ENCODE peak calls at places on chromosomes 11 and 22, in six cellular contexts. One of them, this sample, is unnamed.

GRCh38 chr11:111395081-111395480 is 16.0 kb upstream of the POU2AF1 start:
- DNase-seq in bronchial epithelial cell: no peak
- DNase-seq in AG04450: no peak
- DNase-seq in hepatocyte: no peak
- DNase-seq in endodermal cell: peak; percentile 64
- DNase-seq in GM10248: no peak
- DNase-seq in this sample: no peak

GRCh38 chr11:8068605-8069221 is 12.3 kb upstream of the TUB start:
- DNase-seq in bronchial epithelial cell: no peak
- DNase-seq in AG04450: peak; percentile 74
- DNase-seq in hepatocyte: peak; percentile 79
- DNase-seq in endodermal cell: peak; percentile 45
- DNase-seq in GM10248: no peak
- DNase-seq in this sample: no peak

GRCh38 chr11:61985863-61986262 is 18.4 kb upstream of the FTH1 start:
- DNase-seq in bronchial epithelial cell: peak; percentile 86
- DNase-seq in AG04450: no peak
- DNase-seq in hepatocyte: peak; percentile 79
- DNase-seq in endodermal cell: no peak
- DNase-seq in GM10248: no peak
- DNase-seq in this sample: no peak

GRCh38 chr22:28600546-28601143 is 79.0 kb downstream of the TTC28 start:
- DNase-seq in bronchial epithelial cell: peak; percentile 48
- DNase-seq in AG04450: peak; percentile 30
- DNase-seq in hepatocyte: peak; percentile 73
- DNase-seq in endodermal cell: no peak
- DNase-seq in GM10248: peak; percentile 37
- DNase-seq in this sample: no peak

GRCh38 chr11:27485930-27486773 is 13.6 kb upstream of the LGR4 start:
- DNase-seq in bronchial epithelial cell: peak; percentile 55
- DNase-seq in AG04450: no peak
- DNase-seq in hepatocyte: peak; percentile 67
- DNase-seq in endodermal cell: peak; percentile 59
- DNase-seq in GM10248: peak; percentile 43
- DNase-seq in this sample: peak; percentile 60

GRCh38 chr11:61635787-61636186 is 44.4 kb upstream of the DAGLA start:
- DNase-seq in bronchial epithelial cell: no peak
- DNase-seq in AG04450: no peak
- DNase-seq in hepatocyte: no peak
- DNase-seq in endodermal cell: no peak
- DNase-seq in GM10248: no peak
- DNase-seq in this sample: no peak

GRCh38 chr11:45089251-45089650 is 57.2 kb upstream of the PRDM11 start:
- DNase-seq in bronchial epithelial cell: peak; percentile 67
- DNase-seq in AG04450: peak; percentile 68
- DNase-seq in hepatocyte: no peak
- DNase-seq in endodermal cell: no peak
- DNase-seq in GM10248: no peak
- DNase-seq in this sample: no peak

GRCh38 chr11:8917157-8917820 is 6.3 kb downstream of the AKIP1 start:
- DNase-seq in bronchial epithelial cell: peak; percentile 57
- DNase-seq in AG04450: peak; percentile 90
- DNase-seq in hepatocyte: peak; percentile 62
- DNase-seq in endodermal cell: peak; percentile 70
- DNase-seq in GM10248: no peak
- DNase-seq in this sample: no peak

GRCh38 chr11:3021125-3021524 is 29.0 kb upstream of the NAP1L4 start:
- DNase-seq in bronchial epithelial cell: peak; percentile 61
- DNase-seq in AG04450: no peak
- DNase-seq in hepatocyte: peak; percentile 68
- DNase-seq in endodermal cell: peak; percentile 89
- DNase-seq in GM10248: peak; percentile 61
- DNase-seq in this sample: peak; percentile 40

GRCh38 chr22:25853501-25853900 is 111.5 kb downstream of the MYO18B start:
- DNase-seq in bronchial epithelial cell: no peak
- DNase-seq in AG04450: no peak
- DNase-seq in hepatocyte: no peak
- DNase-seq in endodermal cell: peak; percentile 11
- DNase-seq in GM10248: no peak
- DNase-seq in this sample: no peak

GRCh38 chr11:3022982-3023381 is 30.9 kb upstream of the NAP1L4 start:
- DNase-seq in bronchial epithelial cell: peak; percentile 78
- DNase-seq in AG04450: peak; percentile 13
- DNase-seq in hepatocyte: peak; percentile 30
- DNase-seq in endodermal cell: no peak
- DNase-seq in GM10248: no peak
- DNase-seq in this sample: no peak

GRCh38 chr11:117822031-117822521 is 2.5 kb downstream of the FXYD2 start:
- DNase-seq in bronchial epithelial cell: no peak
- DNase-seq in AG04450: no peak
- DNase-seq in hepatocyte: peak; percentile 62
- DNase-seq in endodermal cell: peak; percentile 87
- DNase-seq in GM10248: peak; percentile 60
- DNase-seq in this sample: peak; percentile 56

GRCh38 chr11:59708537-59708936 is 5.1 kb downstream of the OR10V1 start:
- DNase-seq in bronchial epithelial cell: peak; percentile 9
- DNase-seq in AG04450: no peak
- DNase-seq in hepatocyte: no peak
- DNase-seq in endodermal cell: no peak
- DNase-seq in GM10248: no peak
- DNase-seq in this sample: no peak

GRCh38 chr11:65912840-65913239 is 6.0 kb downstream of the C11orf68 start:
- DNase-seq in bronchial epithelial cell: peak; percentile 91
- DNase-seq in AG04450: no peak
- DNase-seq in hepatocyte: no peak
- DNase-seq in endodermal cell: peak; percentile 34
- DNase-seq in GM10248: peak; percentile 52
- DNase-seq in this sample: no peak

GRCh38 chr11:32960553-32961164 is 55.0 kb upstream of the DEPDC7 start:
- DNase-seq in bronchial epithelial cell: peak; percentile 61
- DNase-seq in AG04450: peak; percentile 27
- DNase-seq in hepatocyte: peak; percentile 58
- DNase-seq in endodermal cell: no peak
- DNase-seq in GM10248: peak; percentile 43
- DNase-seq in this sample: no peak

GRCh38 chr11:1082346-1082727 is 7.7 kb downstream of the MUC2 start:
- DNase-seq in bronchial epithelial cell: no peak
- DNase-seq in AG04450: no peak
- DNase-seq in hepatocyte: no peak
- DNase-seq in endodermal cell: peak; percentile 44
- DNase-seq in GM10248: no peak
- DNase-seq in this sample: no peak

GRCh38 chr11:82750643-82751139 is 17.0 kb upstream of the FAM181B start:
- DNase-seq in bronchial epithelial cell: no peak
- DNase-seq in AG04450: no peak
- DNase-seq in hepatocyte: no peak
- DNase-seq in endodermal cell: peak; percentile 78
- DNase-seq in GM10248: no peak
- DNase-seq in this sample: peak; percentile 11

GRCh38 chr22:17955611-17956379 is 68.6 kb downstream of the MICAL3 start:
- DNase-seq in bronchial epithelial cell: no peak
- DNase-seq in AG04450: no peak
- DNase-seq in hepatocyte: no peak
- DNase-seq in endodermal cell: no peak
- DNase-seq in GM10248: no peak
- DNase-seq in this sample: no peak

GRCh38 chr11:7004482-7004881 is 15.7 kb downstream of the ZNF214 start:
- DNase-seq in bronchial epithelial cell: peak; percentile 69
- DNase-seq in AG04450: no peak
- DNase-seq in hepatocyte: no peak
- DNase-seq in endodermal cell: no peak
- DNase-seq in GM10248: no peak
- DNase-seq in this sample: no peak

GRCh38 chr11:2921261-2921660 is 8.0 kb downstream of the PHLDA2 start:
- DNase-seq in bronchial epithelial cell: no peak
- DNase-seq in AG04450: no peak
- DNase-seq in hepatocyte: no peak
- DNase-seq in endodermal cell: no peak
- DNase-seq in GM10248: no peak
- DNase-seq in this sample: no peak

DNA sequence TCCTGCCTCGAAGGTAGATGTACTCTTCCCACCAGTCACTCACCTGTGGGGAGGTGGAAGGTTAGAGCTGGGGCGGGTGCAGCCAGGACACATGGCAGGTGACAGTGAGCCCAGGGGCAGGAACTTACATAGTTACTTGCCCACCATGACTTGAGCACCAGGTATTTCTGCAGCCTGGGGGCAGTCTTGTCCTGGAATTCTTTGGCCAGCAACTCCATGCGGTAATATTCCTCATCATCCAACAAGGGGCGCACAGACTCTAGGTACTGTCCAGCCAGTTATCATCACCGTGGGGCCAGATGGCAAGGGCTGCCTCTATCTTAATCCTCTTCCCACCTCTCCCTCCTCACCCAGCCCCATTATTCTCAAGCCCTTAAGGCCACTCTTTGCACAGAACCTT is 2.2 kb downstream of the CPT1B start:
- DNase-seq in bronchial epithelial cell: peak; percentile 51
- DNase-seq in AG04450: no peak
- DNase-seq in hepatocyte: no peak
- DNase-seq in endodermal cell: peak; percentile 70
- DNase-seq in GM10248: no peak
- DNase-seq in this sample: peak; percentile 21
- TF ChIP-seq CTCF in bronchial epithelial cell: peak; percentile 38
- TF ChIP-seq CTCF in AG04450: peak; percentile 42
- TF ChIP-seq CTCF in hepatocyte: no peak
- TF ChIP-seq CTCF in endodermal cell: peak; percentile 66
- TF ChIP-seq CTCF in GM10248: no peak
- TF ChIP-seq CTCF in this sample: no peak

GRCh38 chr22:42114721-42115120 is 15.9 kb downstream of the CYP2D6 start:
- DNase-seq in bronchial epithelial cell: no peak
- DNase-seq in AG04450: no peak
- DNase-seq in hepatocyte: peak; percentile 80
- DNase-seq in endodermal cell: peak; percentile 90
- DNase-seq in GM10248: no peak
- DNase-seq in this sample: no peak

GRCh38 chr22:42111798-42112197 is 18.8 kb downstream of the CYP2D6 start:
- DNase-seq in bronchial epithelial cell: no peak
- DNase-seq in AG04450: no peak
- DNase-seq in hepatocyte: no peak
- DNase-seq in endodermal cell: no peak
- DNase-seq in GM10248: no peak
- DNase-seq in this sample: no peak

DNA sequence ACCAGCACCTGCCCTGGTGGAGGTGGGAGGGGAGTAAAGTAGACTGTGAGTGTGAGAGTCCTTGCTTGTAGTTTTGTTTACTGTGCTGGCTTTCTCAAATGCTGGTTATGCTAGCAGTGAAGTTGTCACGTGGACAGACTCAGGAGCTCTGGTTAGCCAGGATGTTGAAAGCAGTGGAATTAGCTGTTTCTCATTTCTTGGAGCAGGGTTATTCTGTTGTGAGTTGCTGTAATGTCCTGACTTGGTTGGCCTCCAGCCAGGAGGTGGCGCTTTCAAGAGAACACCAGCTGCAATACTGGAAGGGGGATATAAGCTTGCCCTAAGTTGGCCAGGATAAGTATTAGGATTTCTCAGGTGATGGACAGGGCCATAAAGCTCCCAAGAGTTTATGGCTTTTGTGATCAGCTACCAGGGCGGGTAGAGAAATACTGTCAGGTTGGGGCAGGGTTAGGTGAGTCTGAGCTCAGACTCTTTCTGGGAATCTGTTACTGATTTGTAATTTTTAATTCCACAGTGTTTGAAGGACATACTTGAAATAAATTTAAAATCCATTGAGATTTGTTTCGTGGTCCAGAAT is 13.7 kb downstream of the CYP2D6 start:
- DNase-seq in bronchial epithelial cell: no peak
- DNase-seq in AG04450: no peak
- DNase-seq in hepatocyte: peak; percentile 71
- DNase-seq in endodermal cell: peak; percentile 85
- DNase-seq in GM10248: no peak
- DNase-seq in this sample: no peak
- TF ChIP-seq CTCF in bronchial epithelial cell: no peak
- TF ChIP-seq CTCF in AG04450: no peak
- TF ChIP-seq CTCF in hepatocyte: peak; percentile 28
- TF ChIP-seq CTCF in endodermal cell: peak; percentile 64
- TF ChIP-seq CTCF in GM10248: no peak
- TF ChIP-seq CTCF in this sample: no peak

GRCh38 chr11:76598426-76598839 is 72.1 kb downstream of the LRRC32 start:
- DNase-seq in bronchial epithelial cell: no peak
- DNase-seq in AG04450: no peak
- DNase-seq in hepatocyte: peak; percentile 36
- DNase-seq in endodermal cell: peak; percentile 77
- DNase-seq in GM10248: peak; percentile 77
- DNase-seq in this sample: peak; percentile 50
- TF ChIP-seq CTCF in bronchial epithelial cell: peak; percentile 25
- TF ChIP-seq CTCF in AG04450: peak; percentile 62
- TF ChIP-seq CTCF in hepatocyte: peak; percentile 45
- TF ChIP-seq CTCF in endodermal cell: peak; percentile 79
- TF ChIP-seq CTCF in GM10248: peak; percentile 73
- TF ChIP-seq CTCF in this sample: peak; percentile 25

GRCh38 chr11:102534261-102534872 is 3.8 kb upstream of the MMP7 start:
- DNase-seq in bronchial epithelial cell: no peak
- DNase-seq in AG04450: no peak
- DNase-seq in hepatocyte: no peak
- DNase-seq in endodermal cell: no peak
- DNase-seq in GM10248: peak; percentile 29
- DNase-seq in this sample: no peak
- TF ChIP-seq CTCF in bronchial epithelial cell: peak; percentile 35
- TF ChIP-seq CTCF in AG04450: peak; percentile 23
- TF ChIP-seq CTCF in hepatocyte: peak; percentile 15
- TF ChIP-seq CTCF in endodermal cell: peak; percentile 53
- TF ChIP-seq CTCF in GM10248: peak; percentile 16
- TF ChIP-seq CTCF in this sample: no peak

DNA sequence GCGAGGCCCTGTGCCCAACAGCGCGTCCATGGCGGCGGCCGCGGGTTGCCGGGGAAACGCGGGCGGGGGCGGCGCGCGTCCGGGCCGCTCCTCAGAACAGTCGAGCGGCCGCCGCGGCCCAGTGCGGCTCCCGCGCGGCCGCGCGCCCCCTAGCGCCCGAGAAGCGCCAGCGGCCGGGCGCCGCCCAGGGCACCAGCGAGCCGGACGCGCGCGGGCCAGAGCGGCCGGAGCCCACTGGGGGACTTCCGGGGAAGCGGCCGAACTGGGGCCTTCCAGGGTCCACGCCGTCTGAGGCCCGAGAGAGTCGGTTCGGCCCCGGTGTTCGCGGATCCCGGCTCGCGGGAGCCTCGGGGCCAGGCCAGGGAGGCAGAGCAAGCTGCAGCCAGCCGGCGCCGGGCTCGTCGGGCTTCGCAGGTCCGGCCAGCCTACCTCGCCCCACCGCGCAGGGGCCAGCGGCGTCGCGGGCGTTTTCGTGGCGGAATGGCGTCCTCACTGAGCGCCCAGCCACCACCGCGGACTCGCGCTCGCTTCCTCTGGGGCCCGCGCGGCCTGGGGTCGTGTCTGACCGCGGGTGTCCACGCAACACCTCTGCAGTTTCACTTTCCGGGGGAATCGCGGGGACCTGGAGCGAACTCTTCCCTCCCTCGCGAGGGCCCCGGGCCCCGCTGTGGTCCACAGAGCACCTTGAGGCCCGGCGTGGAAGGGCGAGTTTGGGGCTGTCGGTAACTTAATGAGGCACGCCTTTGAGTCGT is at the start of gene DENND6B:
- DNase-seq in bronchial epithelial cell: peak; percentile 34
- DNase-seq in AG04450: peak; percentile 33
- DNase-seq in hepatocyte: peak; percentile 94
- DNase-seq in endodermal cell: peak; percentile 89
- DNase-seq in GM10248: peak; percentile 93
- DNase-seq in this sample: peak; percentile 85
- TF ChIP-seq CTCF in bronchial epithelial cell: peak; percentile 34
- TF ChIP-seq CTCF in AG04450: no peak
- TF ChIP-seq CTCF in hepatocyte: peak; percentile 48
- TF ChIP-seq CTCF in endodermal cell: peak; percentile 73
- TF ChIP-seq CTCF in GM10248: peak; percentile 72
- TF ChIP-seq CTCF in this sample: peak; percentile 50

GRCh38 chr22:30602049-30602448 is 4.9 kb upstream of the TCN2 start:
- DNase-seq in bronchial epithelial cell: peak; percentile 48
- DNase-seq in AG04450: no peak
- DNase-seq in hepatocyte: peak; percentile 46
- DNase-seq in endodermal cell: peak; percentile 67
- DNase-seq in GM10248: no peak
- DNase-seq in this sample: no peak
- TF ChIP-seq CTCF in bronchial epithelial cell: peak; percentile 48
- TF ChIP-seq CTCF in AG04450: peak; percentile 55
- TF ChIP-seq CTCF in hepatocyte: peak; percentile 41
- TF ChIP-seq CTCF in endodermal cell: peak; percentile 75
- TF ChIP-seq CTCF in GM10248: peak; percentile 36
- TF ChIP-seq CTCF in this sample: no peak